ENCODE peak calls at places on chromosomes 12 and 14, in four cellular contexts. J, O, S and U are unnamed samples.

GRCh38 chr12:108495823-108496579 is 19.1 kb upstream of the FICD start:
- DNase-seq in J (no peak), O (no peak), S (no peak), U (no peak)

GRCh38 chr12:65695077-65695865 is 129.0 kb upstream of the HMGA2 start:
- DNase-seq in J (no peak), O (no peak), S (no peak), U (peak)

GRCh38 chr14:23562822-23563472 is 4.6 kb downstream of the AP1G2 start:
- DNase-seq in J (no peak), O (no peak), S (peak), U (peak)

GRCh38 chr12:32084017-32084688 is 22.5 kb upstream of the BICD1 start:
- DNase-seq in J (no peak), O (no peak), S (no peak), U (no peak)

GRCh38 chr12:117514016-117514415 is 152.6 kb upstream of the NOS1 start:
- DNase-seq in J (no peak), O (no peak), S (no peak), U (no peak)

GRCh38 chr12:28824849-28825248 is 324.2 kb upstream of the FAR2 start:
- DNase-seq in J (no peak), O (no peak), S (no peak), U (no peak)

GRCh38 chr12:93832126-93832525 is 155.0 kb downstream of the CRADD start:
- DNase-seq in J (no peak), O (no peak), S (no peak), U (no peak)

GRCh38 chr14:34628681-34629135 is 1.2 kb downstream of the SNX6 start:
- DNase-seq in J (no peak), O (no peak), S (peak), U (peak)

GRCh38 chr14:29222671-29223268 is 456.2 kb downstream of the FOXG1 start:
- DNase-seq in J (no peak), O (no peak), S (no peak), U (peak)

GRCh38 chr12:11827096-11827841 is 177.8 kb downstream of the ETV6 start:
- DNase-seq in J (no peak), O (no peak), S (peak), U (no peak)

GRCh38 chr12:28500373-28501024 is 310.2 kb downstream of the CCDC91 start:
- DNase-seq in J (no peak), O (no peak), S (no peak), U (no peak)

GRCh38 chr12:130391186-130391585 is 53.5 kb downstream of the PIWIL1 start:
- DNase-seq in J (no peak), O (no peak), S (no peak), U (no peak)

GRCh38 chr14:23364604-23365352 is at the start of gene EFS:
- DNase-seq in J (no peak), O (no peak), S (no peak), U (no peak)

DNA sequence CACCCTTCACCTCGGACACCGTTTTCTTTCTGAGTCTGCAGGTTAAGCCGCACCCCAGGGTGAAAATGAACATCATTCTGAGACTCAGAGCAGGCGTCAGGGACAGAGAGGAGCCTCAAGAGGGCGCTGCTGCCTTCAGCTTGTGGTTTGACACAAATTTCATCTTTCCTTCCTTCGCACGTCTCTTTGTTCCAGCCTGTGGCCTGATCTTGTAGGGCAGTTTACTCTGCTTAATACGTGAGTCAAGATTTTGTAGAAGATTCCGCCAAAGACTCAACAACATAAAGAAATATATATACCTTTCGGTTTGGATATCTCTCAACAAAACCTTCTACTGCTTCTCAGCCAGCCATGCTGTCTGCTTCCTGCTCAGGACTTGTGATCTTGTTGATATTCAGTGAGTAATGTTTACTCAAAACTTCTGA is 329.3 kb upstream of the OR4E1 start:
- DNase-seq in J (no peak), O (no peak), S (peak), U (no peak)
- TF ChIP-seq CBX5 in J (no peak), O (no peak), S (no peak), U (no peak)

GRCh38 chr12:13126494-13126893 is 23.0 kb upstream of the GSG1 start:
- DNase-seq in J (no peak), O (no peak), S (no peak), U (no peak)
- TF ChIP-seq ATF2 in J (no peak), O (no peak), S (no peak), U (no peak)

GRCh38 chr14:92565040-92565717 is 51.6 kb downstream of the RIN3 start:
- DNase-seq in J (no peak), O (no peak), S (no peak), U (no peak)
- H3K27ac ChIP-seq in J (no peak), O (no peak), S (no peak), U (no peak)

DNA sequence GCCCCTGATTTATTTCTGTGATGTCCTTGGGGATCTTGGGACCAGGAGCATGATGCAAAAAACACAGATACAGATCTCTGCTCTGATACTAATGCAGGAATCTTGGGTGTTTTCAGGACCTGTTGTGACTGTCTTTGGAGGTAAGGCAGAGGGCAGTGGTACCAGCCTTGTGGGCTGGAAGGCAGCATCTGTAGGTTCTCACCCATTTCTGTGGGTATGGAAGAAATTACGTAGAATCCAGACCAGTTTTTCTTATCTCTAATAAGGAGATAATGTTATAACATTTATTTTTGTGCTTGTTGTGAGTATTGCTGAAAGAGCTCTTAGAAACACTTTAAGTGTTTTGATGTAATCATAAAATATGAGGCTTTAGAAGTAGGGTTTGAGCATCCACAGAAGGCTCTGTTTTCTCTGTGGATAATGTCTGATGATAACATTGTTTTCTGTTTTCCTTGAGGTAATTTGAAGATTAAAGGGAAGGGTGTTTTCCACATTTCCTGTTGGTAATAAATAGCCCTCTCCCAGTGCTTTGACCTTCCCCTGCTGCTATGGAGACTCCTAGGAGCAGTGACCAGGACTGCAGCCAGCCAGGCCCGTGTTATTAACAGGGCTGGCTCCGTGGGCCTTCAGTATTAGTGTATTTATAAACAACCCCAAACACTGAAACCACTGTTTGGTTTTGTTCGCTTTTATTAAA is 9.4 kb upstream of the DCP1B start:
- DNase-seq in J (no peak), O (no peak), S (no peak), U (no peak)
- TF ChIP-seq CBX5 in J (no peak), O (no peak), S (no peak), U (no peak)

GRCh38 chr12:24227550-24227949 is 278.1 kb upstream of the SOX5 start:
- DNase-seq in J (no peak), O (no peak), S (no peak), U (no peak)
- TF ChIP-seq ATF2 in J (no peak), O (no peak), S (no peak), U (no peak)